ENCODE peak calls at places on chromosomes 1 and 21, in four cellular contexts. V, L, T and J are unnamed samples.

GRCh38 chr1:106526650-106527049 is 529.8 kb upstream of the PRMT6 start:
- DNase-seq in T (peak), L (peak), V (no peak), J (no peak)

GRCh38 chr1:234975941-234976871 is 152.4 kb downstream of the TOMM20 start:
- DNase-seq in V (no peak), T (no peak), L (no peak), J (no peak)

GRCh38 chr1:234975122-234975940 is 153.3 kb downstream of the TOMM20 start:
- DNase-seq in L (peak), T (peak), V (peak), J (no peak)

GRCh38 chr21:34511154-34511553 is 856 bp downstream of the KCNE1 start:
- DNase-seq in T (no peak), V (no peak), L (no peak), J (no peak)

GRCh38 chr21:16570196-16570595 is 840.4 kb downstream of the USP25 start:
- DNase-seq in V (no peak), T (no peak), L (no peak), J (no peak)

GRCh38 chr1:93411000-93411399 is 36.9 kb upstream of the FNBP1L start:
- DNase-seq in T (no peak), L (no peak), V (peak), J (no peak)

GRCh38 chr1:240737761-240738265 is 125.9 kb upstream of the GREM2 start:
- DNase-seq in T (no peak), L (no peak), V (no peak), J (no peak)

GRCh38 chr1:55870076-55870475 is 654.9 kb upstream of the USP24 start:
- DNase-seq in L (no peak), T (no peak), V (no peak), J (no peak)

GRCh38 chr1:15218287-15219279 is 28.4 kb upstream of the FHAD1 start:
- DNase-seq in L (peak), T (peak), V (no peak), J (no peak)

GRCh38 chr1:8448906-8449661 is 131.2 kb downstream of the SLC45A1 start:
- DNase-seq in L (peak), T (no peak), V (no peak), J (no peak)

GRCh38 chr1:31848381-31848897 is 32.6 kb upstream of the SPOCD1 start:
- DNase-seq in V (no peak), T (no peak), L (no peak), J (peak)

GRCh38 chr1:245874942-245875580 is 632.0 kb downstream of the SMYD3 start:
- DNase-seq in L (peak), V (no peak), T (peak), J (no peak)

GRCh38 chr21:35529141-35529863 is 480.2 kb upstream of the RUNX1 start:
- DNase-seq in L (peak), V (no peak), T (peak), J (peak)

GRCh38 chr21:37927711-37928110 is 11.5 kb upstream of the KCNJ6 start:
- DNase-seq in T (no peak), V (no peak), L (no peak), J (no peak)

GRCh38 chr1:94769551-94769950 is 50.6 kb upstream of the SLC44A3 start:
- DNase-seq in V (no peak), T (no peak), L (no peak), J (no peak)

GRCh38 chr1:203271018-203271743 is 34.1 kb upstream of the BTG2 start:
- DNase-seq in L (peak), T (peak), V (peak), J (peak)